ENCODE peak calls at places on chromosomes 11 and 22, in eight cellular contexts. One of them, this sample, is unnamed.

GRCh38 chr11:28596816-28597215 is 488.6 kb downstream of the METTL15 start:
- DNase-seq in right cardiac atrium: no peak
- DNase-seq in stimulated activated CD8-positive, alpha-beta memory T cell treated with anti-CD3 and anti-CD28 coated beads, Interleukin-4, amount 100 ng/mL, for 1 hour: no peak
- DNase-seq in mucosa of descending colon: no peak
- DNase-seq in T follicular helper cell: no peak
- DNase-seq in HS-5: no peak
- DNase-seq in HT-29: no peak
- DNase-seq in hippocampal formation: no peak
- DNase-seq in this sample: no peak

GRCh38 chr22:17314472-17314871 is 54.8 kb upstream of the CECR2 start:
- DNase-seq in right cardiac atrium: no peak
- DNase-seq in stimulated activated CD8-positive, alpha-beta memory T cell treated with anti-CD3 and anti-CD28 coated beads, Interleukin-4, amount 100 ng/mL, for 1 hour: no peak
- DNase-seq in mucosa of descending colon: no peak
- DNase-seq in T follicular helper cell: no peak
- DNase-seq in HS-5: no peak
- DNase-seq in HT-29: no peak
- DNase-seq in hippocampal formation: no peak
- DNase-seq in this sample: no peak

GRCh38 chr11:85752890-85753581 is 57.9 kb downstream of the SYTL2 start:
- DNase-seq in right cardiac atrium: peak; percentile 59
- DNase-seq in stimulated activated CD8-positive, alpha-beta memory T cell treated with anti-CD3 and anti-CD28 coated beads, Interleukin-4, amount 100 ng/mL, for 1 hour: peak; percentile 66
- DNase-seq in mucosa of descending colon: peak; percentile 65
- DNase-seq in T follicular helper cell: peak; percentile 87
- DNase-seq in HS-5: no peak
- DNase-seq in HT-29: no peak
- DNase-seq in hippocampal formation: no peak
- DNase-seq in this sample: peak; percentile 94

GRCh38 chr11:7571640-7572000 is 57.8 kb downstream of the PPFIBP2 start:
- DNase-seq in right cardiac atrium: peak; percentile 86
- DNase-seq in stimulated activated CD8-positive, alpha-beta memory T cell treated with anti-CD3 and anti-CD28 coated beads, Interleukin-4, amount 100 ng/mL, for 1 hour: no peak
- DNase-seq in mucosa of descending colon: no peak
- DNase-seq in T follicular helper cell: no peak
- DNase-seq in HS-5: peak; percentile 39
- DNase-seq in HT-29: peak; percentile 96
- DNase-seq in hippocampal formation: peak; percentile 75
- DNase-seq in this sample: no peak

GRCh38 chr11:59728913-59729312 is 15.3 kb upstream of the OR10V1 start:
- DNase-seq in right cardiac atrium: no peak
- DNase-seq in stimulated activated CD8-positive, alpha-beta memory T cell treated with anti-CD3 and anti-CD28 coated beads, Interleukin-4, amount 100 ng/mL, for 1 hour: no peak
- DNase-seq in mucosa of descending colon: no peak
- DNase-seq in T follicular helper cell: no peak
- DNase-seq in HS-5: no peak
- DNase-seq in HT-29: no peak
- DNase-seq in hippocampal formation: no peak
- DNase-seq in this sample: no peak

GRCh38 chr11:33634291-33634834 is 66.3 kb downstream of the C11orf91 start:
- DNase-seq in right cardiac atrium: no peak
- DNase-seq in stimulated activated CD8-positive, alpha-beta memory T cell treated with anti-CD3 and anti-CD28 coated beads, Interleukin-4, amount 100 ng/mL, for 1 hour: no peak
- DNase-seq in mucosa of descending colon: no peak
- DNase-seq in T follicular helper cell: no peak
- DNase-seq in HS-5: peak; percentile 77
- DNase-seq in HT-29: no peak
- DNase-seq in hippocampal formation: no peak
- DNase-seq in this sample: no peak

GRCh38 chr11:14065153-14065552 is 102.6 kb downstream of the SPON1 start:
- DNase-seq in right cardiac atrium: peak; percentile 56
- DNase-seq in stimulated activated CD8-positive, alpha-beta memory T cell treated with anti-CD3 and anti-CD28 coated beads, Interleukin-4, amount 100 ng/mL, for 1 hour: no peak
- DNase-seq in mucosa of descending colon: no peak
- DNase-seq in T follicular helper cell: no peak
- DNase-seq in HS-5: no peak
- DNase-seq in HT-29: no peak
- DNase-seq in hippocampal formation: peak; percentile 7
- DNase-seq in this sample: no peak

GRCh38 chr22:25942989-25943411 is 201.0 kb downstream of the MYO18B start:
- DNase-seq in right cardiac atrium: peak; percentile 75
- DNase-seq in stimulated activated CD8-positive, alpha-beta memory T cell treated with anti-CD3 and anti-CD28 coated beads, Interleukin-4, amount 100 ng/mL, for 1 hour: no peak
- DNase-seq in mucosa of descending colon: no peak
- DNase-seq in T follicular helper cell: no peak
- DNase-seq in HS-5: no peak
- DNase-seq in HT-29: no peak
- DNase-seq in hippocampal formation: peak; percentile 32
- DNase-seq in this sample: no peak

GRCh38 chr11:58776891-58777451 is 45.2 kb upstream of the GLYAT start:
- DNase-seq in right cardiac atrium: no peak
- DNase-seq in stimulated activated CD8-positive, alpha-beta memory T cell treated with anti-CD3 and anti-CD28 coated beads, Interleukin-4, amount 100 ng/mL, for 1 hour: no peak
- DNase-seq in mucosa of descending colon: no peak
- DNase-seq in T follicular helper cell: no peak
- DNase-seq in HS-5: no peak
- DNase-seq in HT-29: no peak
- DNase-seq in hippocampal formation: no peak
- DNase-seq in this sample: no peak

GRCh38 chr11:23765862-23766261 is 731.0 kb upstream of the LUZP2 start:
- DNase-seq in right cardiac atrium: no peak
- DNase-seq in stimulated activated CD8-positive, alpha-beta memory T cell treated with anti-CD3 and anti-CD28 coated beads, Interleukin-4, amount 100 ng/mL, for 1 hour: no peak
- DNase-seq in mucosa of descending colon: no peak
- DNase-seq in T follicular helper cell: no peak
- DNase-seq in HS-5: peak; percentile 48
- DNase-seq in HT-29: no peak
- DNase-seq in hippocampal formation: no peak
- DNase-seq in this sample: no peak

GRCh38 chr11:112655386-112655785 is 305.8 kb upstream of the NCAM1 start:
- DNase-seq in right cardiac atrium: peak; percentile 95
- DNase-seq in stimulated activated CD8-positive, alpha-beta memory T cell treated with anti-CD3 and anti-CD28 coated beads, Interleukin-4, amount 100 ng/mL, for 1 hour: no peak
- DNase-seq in mucosa of descending colon: peak; percentile 67
- DNase-seq in T follicular helper cell: no peak
- DNase-seq in HS-5: peak; percentile 18
- DNase-seq in HT-29: no peak
- DNase-seq in hippocampal formation: peak; percentile 85
- DNase-seq in this sample: no peak

GRCh38 chr11:64644348-64645242 is 53.6 kb downstream of the SLC22A12 start:
- DNase-seq in right cardiac atrium: peak; percentile 47
- DNase-seq in stimulated activated CD8-positive, alpha-beta memory T cell treated with anti-CD3 and anti-CD28 coated beads, Interleukin-4, amount 100 ng/mL, for 1 hour: no peak
- DNase-seq in mucosa of descending colon: no peak
- DNase-seq in T follicular helper cell: no peak
- DNase-seq in HS-5: no peak
- DNase-seq in HT-29: no peak
- DNase-seq in hippocampal formation: no peak
- DNase-seq in this sample: no peak

GRCh38 chr11:22928207-22928917 is 68.1 kb upstream of the CCDC179 start:
- DNase-seq in right cardiac atrium: no peak
- DNase-seq in stimulated activated CD8-positive, alpha-beta memory T cell treated with anti-CD3 and anti-CD28 coated beads, Interleukin-4, amount 100 ng/mL, for 1 hour: no peak
- DNase-seq in mucosa of descending colon: no peak
- DNase-seq in T follicular helper cell: no peak
- DNase-seq in HS-5: no peak
- DNase-seq in HT-29: no peak
- DNase-seq in hippocampal formation: no peak
- DNase-seq in this sample: no peak

GRCh38 chr11:12693075-12693473 is 18.9 kb downstream of the TEAD1 start:
- DNase-seq in right cardiac atrium: peak; percentile 57
- DNase-seq in stimulated activated CD8-positive, alpha-beta memory T cell treated with anti-CD3 and anti-CD28 coated beads, Interleukin-4, amount 100 ng/mL, for 1 hour: no peak
- DNase-seq in mucosa of descending colon: no peak
- DNase-seq in T follicular helper cell: no peak
- DNase-seq in HS-5: no peak
- DNase-seq in HT-29: no peak
- DNase-seq in hippocampal formation: no peak
- DNase-seq in this sample: no peak

This sample was measured in central memory CD8-positive, alpha-beta T cell.